ENCODE peak calls at places on chromosomes 12 and 14, in six cellular contexts. One of them, this sample, is unnamed.

GRCh38 chr12:132475304-132476037 is 14.5 kb upstream of the FBRSL1 start:
- DNase-seq in retinal pigment epithelial cell: no peak
- DNase-seq in sigmoid colon: no peak
- DNase-seq in choroid plexus epithelial cell: no peak
- DNase-seq in dorsolateral prefrontal cortex: no peak
- DNase-seq in chondrocyte: peak
- DNase-seq in this sample: no peak

GRCh38 chr12:112807452-112807851 is 15.9 kb downstream of the RPH3A start:
- DNase-seq in choroid plexus epithelial cell: no peak
- DNase-seq in sigmoid colon: no peak
- DNase-seq in chondrocyte: no peak
- DNase-seq in dorsolateral prefrontal cortex: no peak
- DNase-seq in retinal pigment epithelial cell: no peak
- DNase-seq in this sample: no peak

GRCh38 chr12:108565976-108566375 is 3.6 kb downstream of the ISCU start:
- DNase-seq in dorsolateral prefrontal cortex: peak
- DNase-seq in retinal pigment epithelial cell: peak
- DNase-seq in chondrocyte: no peak
- DNase-seq in sigmoid colon: peak
- DNase-seq in choroid plexus epithelial cell: peak
- DNase-seq in this sample: no peak

GRCh38 chr14:88233915-88234314 is 89.2 kb downstream of the KCNK10 start:
- DNase-seq in choroid plexus epithelial cell: peak
- DNase-seq in retinal pigment epithelial cell: no peak
- DNase-seq in sigmoid colon: no peak
- DNase-seq in chondrocyte: no peak
- DNase-seq in dorsolateral prefrontal cortex: no peak
- DNase-seq in this sample: no peak

GRCh38 chr12:76878045-76878898 is 547 bp downstream of the CSRP2 start:
- DNase-seq in sigmoid colon: no peak
- DNase-seq in retinal pigment epithelial cell: no peak
- DNase-seq in dorsolateral prefrontal cortex: no peak
- DNase-seq in choroid plexus epithelial cell: peak
- DNase-seq in chondrocyte: no peak
- DNase-seq in this sample: no peak

GRCh38 chr12:57836442-57837375 is 9.8 kb downstream of the CTDSP2 start:
- DNase-seq in dorsolateral prefrontal cortex: no peak
- DNase-seq in chondrocyte: no peak
- DNase-seq in retinal pigment epithelial cell: no peak
- DNase-seq in sigmoid colon: peak
- DNase-seq in choroid plexus epithelial cell: peak
- DNase-seq in this sample: peak

GRCh38 chr14:99819514-99819913 is 26.3 kb downstream of the EML1 start:
- DNase-seq in dorsolateral prefrontal cortex: no peak
- DNase-seq in retinal pigment epithelial cell: no peak
- DNase-seq in chondrocyte: no peak
- DNase-seq in choroid plexus epithelial cell: peak
- DNase-seq in sigmoid colon: peak
- DNase-seq in this sample: no peak

GRCh38 chr14:68546839-68547238 is 246.0 kb downstream of the ZFP36L1 start:
- DNase-seq in chondrocyte: no peak
- DNase-seq in retinal pigment epithelial cell: no peak
- DNase-seq in dorsolateral prefrontal cortex: no peak
- DNase-seq in choroid plexus epithelial cell: peak
- DNase-seq in sigmoid colon: no peak
- DNase-seq in this sample: no peak

GRCh38 chr14:76904100-76904739 is 78.0 kb downstream of the LRRC74A start:
- DNase-seq in sigmoid colon: peak
- DNase-seq in dorsolateral prefrontal cortex: no peak
- DNase-seq in choroid plexus epithelial cell: peak
- DNase-seq in retinal pigment epithelial cell: no peak
- DNase-seq in chondrocyte: no peak
- DNase-seq in this sample: no peak

GRCh38 chr14:38788060-38788459 is 315.0 kb downstream of the SEC23A start:
- DNase-seq in choroid plexus epithelial cell: no peak
- DNase-seq in retinal pigment epithelial cell: no peak
- DNase-seq in chondrocyte: no peak
- DNase-seq in sigmoid colon: no peak
- DNase-seq in dorsolateral prefrontal cortex: no peak
- DNase-seq in this sample: no peak

GRCh38 chr12:51759695-51760094 is 88.8 kb downstream of the FIGNL2 start:
- DNase-seq in sigmoid colon: no peak
- DNase-seq in choroid plexus epithelial cell: no peak
- DNase-seq in dorsolateral prefrontal cortex: no peak
- DNase-seq in retinal pigment epithelial cell: no peak
- DNase-seq in chondrocyte: no peak
- DNase-seq in this sample: no peak

GRCh38 chr12:111056618-111057521 is 136.5 kb upstream of the MYL2 start:
- DNase-seq in choroid plexus epithelial cell: no peak
- DNase-seq in retinal pigment epithelial cell: no peak
- DNase-seq in chondrocyte: peak
- DNase-seq in dorsolateral prefrontal cortex: no peak
- DNase-seq in sigmoid colon: peak
- DNase-seq in this sample: no peak

GRCh38 chr14:73785336-73785833 is 66.2 kb upstream of the PTGR2 start:
- DNase-seq in dorsolateral prefrontal cortex: no peak
- DNase-seq in chondrocyte: no peak
- DNase-seq in retinal pigment epithelial cell: peak
- DNase-seq in sigmoid colon: peak
- DNase-seq in choroid plexus epithelial cell: peak
- DNase-seq in this sample: no peak

GRCh38 chr12:77686760-77687159 is 143.9 kb upstream of the NAV3 start:
- DNase-seq in sigmoid colon: no peak
- DNase-seq in choroid plexus epithelial cell: peak
- DNase-seq in dorsolateral prefrontal cortex: no peak
- DNase-seq in chondrocyte: no peak
- DNase-seq in retinal pigment epithelial cell: no peak
- DNase-seq in this sample: no peak

GRCh38 chr12:57800965-57801364 is 17.6 kb downstream of the AVIL start:
- DNase-seq in choroid plexus epithelial cell: no peak
- DNase-seq in retinal pigment epithelial cell: no peak
- DNase-seq in sigmoid colon: no peak
- DNase-seq in chondrocyte: no peak
- DNase-seq in dorsolateral prefrontal cortex: no peak
- DNase-seq in this sample: no peak

GRCh38 chr14:64870160-64870559 is 9.5 kb downstream of the SPTB start:
- DNase-seq in retinal pigment epithelial cell: no peak
- DNase-seq in choroid plexus epithelial cell: no peak
- DNase-seq in dorsolateral prefrontal cortex: no peak
- DNase-seq in sigmoid colon: no peak
- DNase-seq in chondrocyte: no peak
- DNase-seq in this sample: no peak

GRCh38 chr14:51507556-51508511 is 143.9 kb upstream of the FRMD6 start:
- DNase-seq in sigmoid colon: peak
- DNase-seq in chondrocyte: no peak
- DNase-seq in choroid plexus epithelial cell: peak
- DNase-seq in dorsolateral prefrontal cortex: peak
- DNase-seq in retinal pigment epithelial cell: peak
- DNase-seq in this sample: peak

GRCh38 chr14:89618309-89618708 is 201.3 kb upstream of the FOXN3 start:
- DNase-seq in choroid plexus epithelial cell: peak
- DNase-seq in chondrocyte: no peak
- DNase-seq in retinal pigment epithelial cell: no peak
- DNase-seq in sigmoid colon: no peak
- DNase-seq in dorsolateral prefrontal cortex: no peak
- DNase-seq in this sample: no peak

GRCh38 chr14:22471545-22472121 is 117.4 kb downstream of the DAD1 start:
- DNase-seq in retinal pigment epithelial cell: no peak
- DNase-seq in choroid plexus epithelial cell: peak
- DNase-seq in sigmoid colon: no peak
- DNase-seq in dorsolateral prefrontal cortex: peak
- DNase-seq in chondrocyte: no peak
- DNase-seq in this sample: peak

GRCh38 chr14:103688441-103688840 is 26.8 kb downstream of the XRCC3 start:
- DNase-seq in retinal pigment epithelial cell: no peak
- DNase-seq in chondrocyte: peak
- DNase-seq in sigmoid colon: no peak
- DNase-seq in choroid plexus epithelial cell: no peak
- DNase-seq in dorsolateral prefrontal cortex: no peak
- DNase-seq in this sample: no peak

GRCh38 chr12:91874086-91874865 is 271.4 kb downstream of the BTG1 start:
- DNase-seq in dorsolateral prefrontal cortex: no peak
- DNase-seq in sigmoid colon: no peak
- DNase-seq in chondrocyte: no peak
- DNase-seq in choroid plexus epithelial cell: peak
- DNase-seq in retinal pigment epithelial cell: no peak
- DNase-seq in this sample: no peak

GRCh38 chr12:28795306-28795705 is 353.8 kb upstream of the FAR2 start:
- DNase-seq in choroid plexus epithelial cell: peak
- DNase-seq in chondrocyte: no peak
- DNase-seq in sigmoid colon: no peak
- DNase-seq in retinal pigment epithelial cell: no peak
- DNase-seq in dorsolateral prefrontal cortex: no peak
- DNase-seq in this sample: no peak

GRCh38 chr14:102255401-102256190 is 49.4 kb downstream of the MOK start:
- DNase-seq in sigmoid colon: peak
- DNase-seq in retinal pigment epithelial cell: no peak
- DNase-seq in chondrocyte: no peak
- DNase-seq in choroid plexus epithelial cell: peak
- DNase-seq in dorsolateral prefrontal cortex: no peak
- DNase-seq in this sample: no peak

GRCh38 chr14:54806616-54807015 is 96.0 kb downstream of the GCH1 start:
- DNase-seq in dorsolateral prefrontal cortex: no peak
- DNase-seq in chondrocyte: no peak
- DNase-seq in sigmoid colon: no peak
- DNase-seq in retinal pigment epithelial cell: no peak
- DNase-seq in choroid plexus epithelial cell: no peak
- DNase-seq in this sample: no peak

GRCh38 chr14:54803926-54804719 is 98.5 kb downstream of the GCH1 start:
- DNase-seq in retinal pigment epithelial cell: no peak
- DNase-seq in choroid plexus epithelial cell: no peak
- DNase-seq in chondrocyte: no peak
- DNase-seq in dorsolateral prefrontal cortex: no peak
- DNase-seq in sigmoid colon: no peak
- DNase-seq in this sample: peak

GRCh38 chr14:54805080-54805479 is 97.5 kb downstream of the GCH1 start:
- DNase-seq in retinal pigment epithelial cell: no peak
- DNase-seq in chondrocyte: no peak
- DNase-seq in choroid plexus epithelial cell: no peak
- DNase-seq in dorsolateral prefrontal cortex: no peak
- DNase-seq in sigmoid colon: no peak
- DNase-seq in this sample: no peak

GRCh38 chr14:54804720-54805060 is 97.9 kb downstream of the GCH1 start:
- DNase-seq in retinal pigment epithelial cell: no peak
- DNase-seq in sigmoid colon: no peak
- DNase-seq in choroid plexus epithelial cell: no peak
- DNase-seq in dorsolateral prefrontal cortex: no peak
- DNase-seq in chondrocyte: no peak
- DNase-seq in this sample: no peak

GRCh38 chr14:54805521-54806322 is 96.9 kb downstream of the GCH1 start:
- DNase-seq in choroid plexus epithelial cell: peak
- DNase-seq in retinal pigment epithelial cell: peak
- DNase-seq in sigmoid colon: peak
- DNase-seq in dorsolateral prefrontal cortex: peak
- DNase-seq in chondrocyte: no peak
- DNase-seq in this sample: peak
- TF ChIP-seq CTCF in choroid plexus epithelial cell: peak
- TF ChIP-seq CTCF in retinal pigment epithelial cell: peak
- TF ChIP-seq CTCF in sigmoid colon: peak
- TF ChIP-seq CTCF in dorsolateral prefrontal cortex: peak
- TF ChIP-seq CTCF in chondrocyte: peak
- TF ChIP-seq CTCF in this sample: peak

GRCh38 chr14:94374749-94375148 is 13.7 kb downstream of the SERPINA1 start:
- DNase-seq in dorsolateral prefrontal cortex: no peak
- DNase-seq in sigmoid colon: peak
- DNase-seq in retinal pigment epithelial cell: no peak
- DNase-seq in choroid plexus epithelial cell: no peak
- DNase-seq in chondrocyte: no peak
- DNase-seq in this sample: no peak

GRCh38 chr14:94377866-94378470 is 10.4 kb downstream of the SERPINA1 start:
- DNase-seq in choroid plexus epithelial cell: no peak
- DNase-seq in dorsolateral prefrontal cortex: no peak
- DNase-seq in chondrocyte: no peak
- DNase-seq in retinal pigment epithelial cell: no peak
- DNase-seq in sigmoid colon: peak
- DNase-seq in this sample: no peak

GRCh38 chr14:94376976-94377865 is 11.2 kb downstream of the SERPINA1 start:
- DNase-seq in choroid plexus epithelial cell: no peak
- DNase-seq in retinal pigment epithelial cell: no peak
- DNase-seq in chondrocyte: no peak
- DNase-seq in sigmoid colon: peak
- DNase-seq in dorsolateral prefrontal cortex: no peak
- DNase-seq in this sample: no peak

GRCh38 chr14:94375552-94376107 is 12.8 kb downstream of the SERPINA1 start:
- DNase-seq in retinal pigment epithelial cell: no peak
- DNase-seq in dorsolateral prefrontal cortex: no peak
- DNase-seq in choroid plexus epithelial cell: no peak
- DNase-seq in chondrocyte: no peak
- DNase-seq in sigmoid colon: peak
- DNase-seq in this sample: no peak

GRCh38 chr14:94376108-94376975 is 12.1 kb downstream of the SERPINA1 start:
- DNase-seq in choroid plexus epithelial cell: no peak
- DNase-seq in sigmoid colon: peak
- DNase-seq in chondrocyte: no peak
- DNase-seq in retinal pigment epithelial cell: no peak
- DNase-seq in dorsolateral prefrontal cortex: no peak
- DNase-seq in this sample: no peak
- TF ChIP-seq CTCF in choroid plexus epithelial cell: no peak
- TF ChIP-seq CTCF in sigmoid colon: no peak
- TF ChIP-seq CTCF in chondrocyte: no peak
- TF ChIP-seq CTCF in retinal pigment epithelial cell: no peak
- TF ChIP-seq CTCF in dorsolateral prefrontal cortex: no peak
- TF ChIP-seq CTCF in this sample: no peak

DNA sequence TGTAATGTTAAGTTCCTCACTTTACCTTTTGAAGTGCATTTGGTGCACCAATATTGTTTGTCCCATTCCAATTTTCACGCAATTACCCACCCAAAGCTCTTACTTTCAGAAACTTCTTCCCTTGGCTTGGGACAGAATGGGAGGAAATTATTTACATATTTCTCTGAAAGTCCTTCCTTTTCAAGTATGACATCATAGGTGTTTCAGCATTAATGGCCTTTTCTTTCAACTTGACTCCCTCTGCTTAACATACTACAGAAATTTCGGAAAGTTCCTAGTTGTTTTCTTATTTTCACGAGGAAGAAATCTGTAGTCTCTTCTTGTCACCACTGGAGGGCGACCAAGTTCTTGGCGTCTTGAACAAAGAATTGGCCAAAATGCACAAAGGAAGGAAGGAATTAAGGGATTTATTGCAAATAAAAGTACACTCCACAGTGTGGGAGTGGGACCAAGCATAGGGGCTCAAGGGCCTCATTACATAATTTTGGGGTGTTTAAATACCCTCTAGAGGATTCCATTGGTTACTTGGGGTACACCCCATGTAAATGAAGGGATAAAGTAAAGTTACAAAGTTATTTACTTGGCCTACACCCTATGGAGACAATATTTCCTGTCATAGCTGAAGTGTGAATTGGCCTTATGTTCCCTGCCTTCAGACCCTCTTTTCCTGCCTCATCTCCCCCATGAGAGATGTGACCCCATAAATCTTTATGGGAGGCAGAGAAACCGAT is 70.5 kb downstream of the RPL10L start:
- DNase-seq in choroid plexus epithelial cell: peak
- DNase-seq in dorsolateral prefrontal cortex: peak
- DNase-seq in retinal pigment epithelial cell: no peak
- DNase-seq in chondrocyte: no peak
- DNase-seq in sigmoid colon: no peak
- DNase-seq in this sample: no peak
- TF ChIP-seq CTCF in choroid plexus epithelial cell: peak
- TF ChIP-seq CTCF in dorsolateral prefrontal cortex: peak
- TF ChIP-seq CTCF in retinal pigment epithelial cell: peak
- TF ChIP-seq CTCF in chondrocyte: peak
- TF ChIP-seq CTCF in sigmoid colon: peak
- TF ChIP-seq CTCF in this sample: peak

GRCh38 chr12:122116707-122117535 is 38.4 kb downstream of the MLXIP start:
- DNase-seq in chondrocyte: peak
- DNase-seq in dorsolateral prefrontal cortex: peak
- DNase-seq in retinal pigment epithelial cell: no peak
- DNase-seq in choroid plexus epithelial cell: no peak
- DNase-seq in sigmoid colon: peak
- DNase-seq in this sample: no peak
- TF ChIP-seq CTCF in chondrocyte: peak
- TF ChIP-seq CTCF in dorsolateral prefrontal cortex: peak
- TF ChIP-seq CTCF in retinal pigment epithelial cell: no peak
- TF ChIP-seq CTCF in choroid plexus epithelial cell: peak
- TF ChIP-seq CTCF in sigmoid colon: peak
- TF ChIP-seq CTCF in this sample: no peak